ENCODE peak calls at places on chromosome 21, in five cellular contexts. G is mesenchymal stem cell, T is H9, X is neuronal stem cell, A is H1. D is an unnamed sample.

GRCh38 chr21:45516071-45516670 is 26.1 kb downstream of the SLC19A1 start:
- DNase-seq in X (no peak), G (no peak), T (no peak), A (no peak), D (no peak)

GRCh38 chr21:36478941-36479340 is 981 bp downstream of the CLDN14 start:
- DNase-seq in A (peak), G (no peak), X (no peak), T (peak), D (no peak)

GRCh38 chr21:16840549-16840948 is 672.3 kb upstream of the CXADR start:
- DNase-seq in A (no peak), X (no peak), T (no peak), G (no peak), D (no peak)

GRCh38 chr21:31744162-31744800 is 12.4 kb upstream of the SCAF4 start:
- DNase-seq in A (no peak), T (no peak), X (no peak), G (no peak), D (no peak)

GRCh38 chr21:37869661-37870060 is 46.6 kb downstream of the KCNJ6 start:
- DNase-seq in X (no peak), A (no peak), T (no peak), G (no peak), D (no peak)

GRCh38 chr21:31397515-31397926 is 53.5 kb upstream of the TIAM1 start:
- DNase-seq in G (no peak), T (no peak), A (no peak), X (no peak), D (no peak)

GRCh38 chr21:35850029-35850428 is 210.3 kb downstream of the SETD4 start:
- DNase-seq in G (peak), X (no peak), T (no peak), A (no peak), D (no peak)

GRCh38 chr21:31895069-31895851 is 22.4 kb downstream of the HUNK start:
- DNase-seq in T (peak), G (peak), X (no peak), A (no peak), D (no peak)

GRCh38 chr21:20856926-20857325 is 141.3 kb upstream of the NCAM2 start:
- DNase-seq in G (no peak), A (no peak), T (no peak), X (no peak), D (no peak)

GRCh38 chr21:41170442-41170841 is 2.5 kb downstream of the BACE2 start:
- DNase-seq in X (peak), T (peak), A (peak), G (no peak), D (peak)

GRCh38 chr21:44425307-44425894 is 29.9 kb upstream of the LRRC3 start:
- DNase-seq in X (no peak), A (no peak), T (peak), G (no peak), D (peak)

GRCh38 chr21:46128983-46129571 is 26.3 kb downstream of the FTCD start:
- DNase-seq in T (no peak), A (no peak), G (no peak), X (no peak), D (no peak)

GRCh38 chr21:44819283-44820243 is 1.7 kb upstream of the SUMO3 start:
- DNase-seq in G (no peak), T (no peak), X (no peak), A (no peak), D (no peak)

GRCh38 chr21:38614558-38614957 is 116.3 kb upstream of the ERG start:
- DNase-seq in A (no peak), T (no peak), X (no peak), G (no peak), D (no peak)

GRCh38 chr21:45584786-45585185 is 42.5 kb upstream of the SLC19A1 start:
- DNase-seq in G (no peak), T (no peak), X (no peak), A (no peak), D (no peak)

GRCh38 chr21:21547368-21547953 is 549.3 kb downstream of the NCAM2 start:
- DNase-seq in T (no peak), A (no peak), G (no peak), X (no peak), D (no peak)

GRCh38 chr21:31766895-31767294 is 35.0 kb upstream of the SCAF4 start:
- DNase-seq in X (no peak), T (no peak), G (no peak), A (no peak), D (no peak)

GRCh38 chr21:9767592-9768375 is 753.6 kb upstream of the TPTE start:
- DNase-seq in T (no peak), X (no peak), A (no peak), G (no peak), D (no peak)

GRCh38 chr21:28111151-28111619 is 881.5 kb downstream of the LTN1 start:
- DNase-seq in X (no peak), G (peak), T (no peak), A (no peak), D (no peak)

GRCh38 chr21:31205412-31205811 is 138.6 kb downstream of the TIAM1 start:
- DNase-seq in X (no peak), A (no peak), G (no peak), T (no peak), D (no peak)

GRCh38 chr21:45949928-45950739 is 31.4 kb upstream of the COL6A1 start:
- DNase-seq in X (no peak), G (no peak), A (no peak), T (no peak), D (no peak)

GRCh38 chr21:37915941-37916794 is at the start of gene KCNJ6:
- DNase-seq in X (peak), A (peak), T (peak), G (peak), D (peak)

GRCh38 chr21:35779690-35780570 is 280.4 kb downstream of the SETD4 start:
- DNase-seq in A (no peak), X (no peak), G (peak), T (no peak), D (no peak)

GRCh38 chr21:39175154-39175553 is 8.1 kb downstream of the PSMG1 start:
- DNase-seq in T (no peak), X (no peak), G (peak), A (no peak), D (no peak)

GRCh38 chr21:44366586-44367211 is 13.3 kb downstream of the TRPM2 start:
- DNase-seq in A (no peak), X (no peak), T (peak), G (no peak), D (no peak)

GRCh38 chr21:30620522-30620921 is at the start of gene KRTAP20-4:
- DNase-seq in X (no peak), G (no peak), A (no peak), T (no peak), D (no peak)

GRCh38 chr21:31554511-31555022 is 104.9 kb upstream of the SOD1 start:
- DNase-seq in T (peak), G (peak), A (no peak), X (peak), D (peak)

GRCh38 chr21:42225571-42226155 is 6.7 kb downstream of the ABCG1 start:
- DNase-seq in X (no peak), T (no peak), G (no peak), A (no peak), D (no peak)

GRCh38 chr21:45611296-45611695 is 32.2 kb upstream of the PCBP3 start:
- DNase-seq in X (no peak), G (no peak), T (peak), A (no peak), D (no peak)

GRCh38 chr21:45078877-45079281 is 4.5 kb downstream of the ADARB1 start:
- DNase-seq in X (no peak), G (peak), A (no peak), T (no peak), D (peak)

GRCh38 chr21:20996421-20997307 is 1.5 kb upstream of the NCAM2 start:
- DNase-seq in A (no peak), X (peak), G (peak), T (peak), D (no peak)

GRCh38 chr21:41217656-41218380 is 49.9 kb downstream of the BACE2 start:
- DNase-seq in T (peak), G (no peak), A (no peak), X (no peak), D (peak)

GRCh38 chr21:17002628-17003027 is 510.2 kb upstream of the CXADR start:
- DNase-seq in T (no peak), G (no peak), X (no peak), A (no peak), D (no peak)

GRCh38 chr21:19899645-19900044 is 1098.6 kb upstream of the NCAM2 start:
- DNase-seq in A (no peak), G (no peak), T (no peak), X (no peak), D (no peak)

DNA sequence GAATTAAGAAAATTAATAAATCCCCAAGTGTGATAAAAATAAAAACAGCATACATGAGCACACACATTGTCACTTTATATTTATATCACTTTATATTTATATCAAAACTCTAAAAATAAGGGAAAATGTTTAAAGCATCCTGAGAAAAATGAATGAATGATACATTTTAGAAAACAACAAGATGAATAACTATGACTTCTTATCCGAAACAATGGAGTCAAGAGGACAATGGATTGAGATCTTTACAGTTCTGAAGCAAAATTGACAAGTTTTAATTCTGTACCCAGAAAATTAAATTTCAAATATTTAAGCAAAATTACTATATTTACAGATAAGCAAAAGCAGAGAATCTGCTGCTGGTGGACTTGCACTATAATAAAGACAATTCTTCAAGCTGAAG is 512.6 kb downstream of the MRPL39 start:
- DNase-seq in A (no peak), G (no peak), X (no peak), T (no peak), D (no peak)
- H2BK12ac ChIP-seq in A (no peak), G (no peak), X (no peak), T (no peak), D (no peak)

DNA sequence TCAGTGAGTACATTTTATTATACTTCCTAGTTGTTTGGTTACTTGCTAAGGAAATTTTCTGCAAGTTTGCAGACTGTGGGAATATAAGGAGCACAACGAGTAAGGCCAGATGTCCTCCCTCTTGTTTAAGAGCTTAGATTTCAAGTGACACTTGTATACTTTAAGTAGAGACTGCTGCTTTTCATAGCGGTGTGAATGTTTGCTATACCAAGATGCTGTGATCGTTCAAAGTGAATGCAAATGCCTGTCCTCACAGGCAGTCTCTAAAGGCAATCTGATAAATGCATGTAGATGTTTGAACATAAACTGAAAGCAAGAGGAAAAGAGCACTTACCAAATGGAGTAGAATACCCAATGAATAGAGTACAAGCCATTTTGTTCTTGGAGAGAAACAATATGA is 226.4 kb downstream of the NRIP1 start:
- DNase-seq in G (peak), X (no peak), A (no peak), T (no peak), D (peak)
- H3K14ac ChIP-seq in G (no peak), X (no peak), A (no peak), T (no peak), D (no peak)

DNA sequence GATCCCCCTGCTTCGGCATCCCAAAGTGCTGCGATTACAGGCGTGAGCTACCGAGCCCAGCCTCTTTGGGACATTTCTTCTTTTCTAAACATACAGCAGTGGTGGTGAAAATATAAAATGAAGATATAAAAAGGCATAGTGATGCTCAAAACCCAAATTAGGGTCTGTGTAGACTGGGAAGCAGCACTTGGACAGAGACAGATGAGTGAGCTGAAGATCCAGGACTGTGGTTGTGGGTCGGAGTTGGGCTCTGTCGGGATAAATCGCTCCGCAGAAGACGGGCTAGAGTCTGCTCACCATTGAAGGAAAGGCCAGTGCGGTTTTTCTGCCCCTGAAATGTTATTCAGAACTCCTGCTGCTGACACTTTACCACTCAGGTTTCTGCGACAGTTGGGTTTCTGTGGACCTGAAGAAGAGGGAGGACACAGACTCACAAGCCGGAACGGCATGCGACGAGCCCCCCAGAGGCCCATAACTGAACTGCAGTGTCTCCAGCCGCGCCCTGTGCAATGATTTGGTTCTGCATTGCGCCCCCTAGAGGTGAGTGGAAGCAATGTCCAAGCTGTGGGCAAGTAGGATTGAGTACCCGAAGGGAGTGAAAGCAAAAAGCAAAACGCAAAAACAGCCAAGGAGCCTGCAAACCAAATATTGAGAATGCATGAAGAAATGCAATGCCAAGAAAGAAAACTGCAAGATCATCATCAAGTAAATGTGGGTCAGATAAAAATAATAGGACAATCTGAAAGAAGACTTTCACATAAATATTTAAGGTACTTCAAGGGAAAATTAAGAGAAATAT is 66.6 kb downstream of the GABPA start:
- DNase-seq in X (peak), G (peak), A (peak), T (peak), D (peak)
- H3K4me2 ChIP-seq in X (no peak), G (no peak), A (peak), T (peak), D (peak)

DNA sequence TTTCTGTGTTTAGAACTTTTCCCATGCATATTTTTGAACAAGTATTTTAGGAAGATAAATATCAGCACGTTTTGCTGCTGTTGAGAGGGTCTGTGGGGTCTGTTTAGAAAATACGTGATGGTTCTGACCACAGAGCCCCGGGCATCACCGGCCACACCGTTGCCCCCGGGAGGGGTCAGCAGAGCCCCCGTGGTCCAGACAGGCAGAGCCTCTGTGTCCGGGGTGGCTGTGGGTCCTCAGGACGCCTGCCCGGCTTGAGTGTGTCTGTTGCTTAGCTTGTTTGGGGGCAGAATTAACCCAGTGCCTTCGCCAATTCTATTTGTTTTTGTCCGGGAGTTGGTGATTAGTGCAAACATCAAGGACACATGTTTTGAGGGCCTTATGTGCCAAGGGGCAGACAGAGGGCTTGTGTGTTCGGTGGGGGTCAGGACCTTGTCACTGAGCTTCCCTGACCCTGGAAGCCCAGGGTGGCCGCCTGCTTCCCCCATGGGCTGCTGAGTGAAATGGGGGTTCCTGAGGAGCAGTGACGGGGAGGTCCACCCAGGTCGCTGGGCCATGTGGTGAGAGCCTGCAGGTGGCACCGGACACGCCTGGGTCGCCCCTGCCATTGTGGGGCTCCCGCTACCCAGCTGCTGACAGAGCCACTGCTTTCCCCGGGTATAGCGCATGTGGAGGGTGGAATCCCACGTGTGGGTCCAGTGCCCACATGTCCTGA is 122.2 kb downstream of the SIK1 start:
- DNase-seq in A (no peak), G (no peak), T (no peak), X (no peak), D (no peak)
- H2BK12ac ChIP-seq in A (no peak), G (peak), T (no peak), X (no peak), D (no peak)

GRCh38 chr21:29184047-29184446 is 53.6 kb downstream of the MAP3K7CL start:
- DNase-seq in G (no peak), T (no peak), X (no peak), A (no peak), D (peak)

GRCh38 chr21:29185172-29185571 is 54.7 kb downstream of the MAP3K7CL start:
- DNase-seq in T (no peak), G (no peak), A (no peak), X (no peak), D (no peak)

GRCh38 chr21:29187939-29188338 is 57.5 kb downstream of the MAP3K7CL start:
- DNase-seq in X (no peak), G (peak), A (no peak), T (no peak), D (peak)

GRCh38 chr21:29186246-29186645 is 55.8 kb downstream of the MAP3K7CL start:
- DNase-seq in X (no peak), T (no peak), A (no peak), G (no peak), D (no peak)

DNA sequence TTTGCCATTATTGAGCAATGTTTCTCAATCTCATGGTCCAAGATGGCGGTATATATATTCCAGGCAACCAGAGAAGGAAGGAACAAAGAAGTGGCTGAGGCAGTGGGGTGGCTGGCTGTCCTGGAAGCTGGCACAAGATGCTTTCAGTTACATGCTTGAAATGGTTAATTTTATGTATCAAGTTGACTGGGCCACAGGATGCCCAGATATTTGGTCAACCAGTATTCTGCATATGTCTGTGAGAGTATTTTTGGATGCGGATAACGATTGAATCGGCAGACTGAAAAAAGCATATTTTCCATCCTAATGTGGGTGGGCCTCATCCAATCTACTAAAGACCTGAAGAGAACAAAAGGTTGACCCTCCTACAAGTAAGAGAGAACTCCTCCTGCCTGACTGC is 55.2 kb downstream of the MAP3K7CL start:
- DNase-seq in X (no peak), A (no peak), T (no peak), G (no peak), D (no peak)
- H3K14ac ChIP-seq in X (no peak), A (no peak), T (no peak), G (no peak), D (no peak)

GRCh38 chr21:33296156-33296555 is 28.6 kb upstream of the IFNAR1 start:
- DNase-seq in A (no peak), G (no peak), T (no peak), X (no peak), D (no peak)
- H3K4me2 ChIP-seq in A (no peak), G (no peak), T (no peak), X (no peak), D (no peak)

DNA sequence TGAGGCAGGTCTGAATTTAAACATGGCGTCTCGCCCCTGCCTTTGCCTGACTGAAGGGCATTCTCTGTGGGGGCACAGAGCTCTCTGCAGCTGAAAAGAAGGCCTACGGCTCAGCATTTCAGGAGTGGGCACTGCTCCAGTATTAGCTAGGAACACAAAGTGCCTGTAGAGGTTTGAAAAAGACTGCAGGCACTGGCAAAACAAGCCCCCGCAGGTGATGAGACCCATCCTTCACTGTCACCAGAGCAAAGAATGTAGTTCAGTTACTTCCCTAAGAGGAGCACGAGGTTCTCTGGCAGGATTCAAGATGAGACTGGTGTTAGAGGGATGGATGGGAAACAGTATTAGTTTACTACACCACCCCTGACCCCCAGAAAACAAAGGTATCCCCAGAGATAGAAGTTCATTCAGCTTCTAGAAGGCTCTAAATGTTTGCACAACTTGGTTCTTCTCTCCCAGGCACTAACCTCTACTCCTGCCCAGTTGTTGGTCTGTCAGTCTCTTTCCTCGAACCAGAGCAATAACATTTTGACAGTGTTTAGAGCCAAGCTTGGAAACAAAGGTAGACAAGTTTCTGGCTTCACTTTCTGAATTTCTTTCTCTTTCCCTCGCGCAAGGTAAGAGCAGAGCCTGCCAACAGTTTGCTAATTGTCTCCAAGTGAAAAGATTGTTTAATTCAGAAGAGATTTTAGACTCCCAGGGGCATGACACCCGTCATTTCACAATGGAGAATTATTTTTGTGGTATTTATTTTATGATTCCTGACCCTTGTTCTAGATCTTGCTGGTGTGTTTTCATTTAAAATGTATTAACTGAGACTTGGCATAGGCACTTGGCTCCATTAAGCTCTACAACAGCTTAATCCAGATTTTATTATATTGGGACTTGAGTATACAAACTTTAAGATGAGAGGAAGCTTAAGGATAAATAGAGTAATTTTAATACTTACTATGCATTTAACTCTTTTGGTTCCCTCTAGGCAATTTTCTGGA is 101.7 kb upstream of the KCNE2 start:
- DNase-seq in X (no peak), T (no peak), G (no peak), A (no peak), D (no peak)
- H2BK12ac ChIP-seq in X (no peak), T (no peak), G (no peak), A (no peak), D (no peak)

D was measured in trophoblast cell.